ENCODE peak calls at places on chromosomes 7 and 10, in seven cellular contexts. Y is fibroblast of lung; X is stimulated activated CD4-positive, alpha-beta T cell treated with anti-CD3 and anti-CD28 coated beads, TNF-alpha, amount 100 ng/mL, for 4 hours; H is osteoblast; B is fibroblast of the conjunctiva; A is activated B cell treated with CpG ODN at 0.5 μM for 24 hours; U is myocyte. J is an unnamed sample.

GRCh38 chr7:134814730-134815364 is 35.4 kb downstream of the CALD1 start:
- DNase-seq in Y (no peak), X (no peak), H (no peak), B (no peak), A (no peak), U (no peak), J (no peak)

GRCh38 chr10:97796651-97797050 is 24.9 kb upstream of the SFRP5 start:
- DNase-seq in Y (no peak), X (no peak), H (peak), B (no peak), A (no peak), U (no peak), J (no peak)

GRCh38 chr7:130987092-130987491 is 253.1 kb upstream of the KLF14 start:
- DNase-seq in Y (no peak), X (no peak), H (no peak), B (no peak), A (no peak), U (peak), J (no peak)

GRCh38 chr7:112869111-112869774 is 79.0 kb upstream of the TMEM168 start:
- DNase-seq in Y (peak), X (no peak), H (no peak), B (no peak), A (no peak), U (peak), J (peak)

GRCh38 chr10:44046605-44047004 is 338.3 kb downstream of the CXCL12 start:
- DNase-seq in Y (no peak), X (no peak), H (no peak), B (peak), A (no peak), U (no peak), J (no peak)

GRCh38 chr10:121553861-121554264 is 44.4 kb downstream of the FGFR2 start:
- DNase-seq in Y (no peak), X (no peak), H (no peak), B (no peak), A (no peak), U (no peak), J (no peak)

GRCh38 chr10:2214805-2215204 is 477.5 kb upstream of the ADARB2 start:
- DNase-seq in Y (no peak), X (no peak), H (no peak), B (no peak), A (no peak), U (no peak), J (no peak)

GRCh38 chr10:113562108-113562507 is 9.3 kb downstream of the HABP2 start:
- DNase-seq in Y (no peak), X (no peak), H (no peak), B (no peak), A (no peak), U (peak), J (no peak)

GRCh38 chr10:15712903-15713302 is 6.8 kb downstream of the ITGA8 start:
- DNase-seq in Y (no peak), X (no peak), H (no peak), B (no peak), A (no peak), U (no peak), J (no peak)

GRCh38 chr10:79074732-79075131 is 6.0 kb downstream of the ZMIZ1 start:
- DNase-seq in Y (no peak), X (no peak), H (peak), B (no peak), A (no peak), U (no peak), J (no peak)

GRCh38 chr10:63681965-63682704 is 160.9 kb downstream of the REEP3 start:
- DNase-seq in Y (peak), X (no peak), H (no peak), B (peak), A (no peak), U (peak), J (no peak)

GRCh38 chr10:86520871-86521619 is 547 bp downstream of the WAPL start:
- DNase-seq in Y (peak), X (no peak), H (peak), B (no peak), A (no peak), U (peak), J (peak)

GRCh38 chr7:63093481-63093880 is 905.2 kb upstream of the ZNF722 start:
- DNase-seq in Y (no peak), X (no peak), H (no peak), B (no peak), A (no peak), U (no peak), J (no peak)

GRCh38 chr10:72387187-72387586 is 32.5 kb upstream of the DNAJB12 start:
- DNase-seq in Y (no peak), X (no peak), H (no peak), B (no peak), A (no peak), U (no peak), J (no peak)

GRCh38 chr7:5692112-5692844 is 89.2 kb downstream of the RNF216 start:
- DNase-seq in Y (peak), X (no peak), H (peak), B (peak), A (no peak), U (peak), J (no peak)

GRCh38 chr10:90813592-90814365 is 44.1 kb downstream of the HTR7 start:
- DNase-seq in Y (no peak), X (no peak), H (no peak), B (no peak), A (no peak), U (peak), J (no peak)

GRCh38 chr7:109387530-109387929 is 817.9 kb downstream of the DNAJB9 start:
- DNase-seq in Y (no peak), X (no peak), H (no peak), B (no peak), A (peak), U (no peak), J (no peak)

GRCh38 chr10:59234194-59234593 is 57.8 kb downstream of the PHYHIPL start:
- DNase-seq in Y (peak), X (no peak), H (no peak), B (no peak), A (no peak), U (no peak), J (no peak)

GRCh38 chr7:17185690-17186070 is 112.8 kb upstream of the AHR start:
- DNase-seq in Y (peak), X (no peak), H (no peak), B (peak), A (no peak), U (peak), J (no peak)

GRCh38 chr7:91836065-91836368 is 44.5 kb downstream of the MTERF1 start:
- DNase-seq in Y (no peak), X (no peak), H (no peak), B (no peak), A (no peak), U (no peak), J (no peak)

GRCh38 chr10:125006921-125007391 is 65.0 kb downstream of the ZRANB1 start:
- DNase-seq in Y (no peak), X (no peak), H (peak), B (peak), A (no peak), U (no peak), J (no peak)

GRCh38 chr10:35130588-35131146 is 4.0 kb downstream of the CREM start:
- DNase-seq in Y (no peak), X (no peak), H (peak), B (no peak), A (no peak), U (no peak), J (no peak)

GRCh38 chr10:4073912-4074311 is 288.9 kb upstream of the KLF6 start:
- DNase-seq in Y (peak), X (no peak), H (peak), B (no peak), A (no peak), U (peak), J (no peak)

GRCh38 chr7:42082144-42082543 is 154.9 kb downstream of the GLI3 start:
- DNase-seq in Y (peak), X (no peak), H (peak), B (no peak), A (no peak), U (no peak), J (no peak)

GRCh38 chr10:74419491-74420466 is 268.8 kb downstream of the ADK start:
- DNase-seq in Y (peak), X (no peak), H (peak), B (no peak), A (no peak), U (peak), J (no peak)

GRCh38 chr7:144821069-144821468 is 14.8 kb downstream of the TPK1 start:
- DNase-seq in Y (no peak), X (no peak), H (no peak), B (no peak), A (no peak), U (no peak), J (no peak)

J was measured in activated CD4-positive, CD25-positive, alpha-beta regulatory T cell treated with anti-CD3 and anti-CD28 coated beads, Interleukin-2, amount 50 U/mL, for 16 hours.